ENCODE peak calls at places on chromosomes 2 and 18, in eight cellular contexts. One of them, this sample, is unnamed.

GRCh38 chr2:152506843-152507242 is 171.9 kb downstream of the FMNL2 start:
- DNase-seq in 8988T: no peak
- DNase-seq in AML-193: no peak
- DNase-seq in left cardiac atrium: no peak
- DNase-seq in HTR-8/SVneo: no peak
- DNase-seq in K562: no peak
- DNase-seq in pons: peak
- DNase-seq in lung microvascular endothelial cell: no peak
- DNase-seq in this sample: peak

GRCh38 chr2:190913725-190914124 is 33.1 kb downstream of the GLS start:
- DNase-seq in 8988T: no peak
- DNase-seq in AML-193: no peak
- DNase-seq in left cardiac atrium: no peak
- DNase-seq in HTR-8/SVneo: no peak
- DNase-seq in K562: no peak
- DNase-seq in pons: no peak
- DNase-seq in lung microvascular endothelial cell: no peak
- DNase-seq in this sample: no peak

GRCh38 chr18:28684746-28685145 is 507.8 kb upstream of the CDH2 start:
- DNase-seq in 8988T: no peak
- DNase-seq in AML-193: no peak
- DNase-seq in left cardiac atrium: no peak
- DNase-seq in HTR-8/SVneo: no peak
- DNase-seq in K562: no peak
- DNase-seq in pons: no peak
- DNase-seq in lung microvascular endothelial cell: no peak
- DNase-seq in this sample: no peak

GRCh38 chr2:5164806-5165525 is 527.2 kb upstream of the SOX11 start:
- DNase-seq in 8988T: no peak
- DNase-seq in AML-193: no peak
- DNase-seq in left cardiac atrium: no peak
- DNase-seq in HTR-8/SVneo: no peak
- DNase-seq in K562: no peak
- DNase-seq in pons: no peak
- DNase-seq in lung microvascular endothelial cell: no peak
- DNase-seq in this sample: peak

GRCh38 chr2:64745562-64745961 is 91.8 kb upstream of the SERTAD2 start:
- DNase-seq in 8988T: no peak
- DNase-seq in AML-193: no peak
- DNase-seq in left cardiac atrium: no peak
- DNase-seq in HTR-8/SVneo: no peak
- DNase-seq in K562: no peak
- DNase-seq in pons: no peak
- DNase-seq in lung microvascular endothelial cell: no peak
- DNase-seq in this sample: no peak

GRCh38 chr2:70888925-70889715 is 46.6 kb upstream of the ATP6V1B1 start:
- DNase-seq in 8988T: no peak
- DNase-seq in AML-193: no peak
- DNase-seq in left cardiac atrium: no peak
- DNase-seq in HTR-8/SVneo: no peak
- DNase-seq in K562: no peak
- DNase-seq in pons: no peak
- DNase-seq in lung microvascular endothelial cell: peak
- DNase-seq in this sample: no peak

GRCh38 chr2:109260886-109261700 is 132.1 kb downstream of the SH3RF3 start:
- DNase-seq in 8988T: no peak
- DNase-seq in AML-193: peak
- DNase-seq in left cardiac atrium: peak
- DNase-seq in HTR-8/SVneo: no peak
- DNase-seq in K562: peak
- DNase-seq in pons: no peak
- DNase-seq in lung microvascular endothelial cell: no peak
- DNase-seq in this sample: no peak

GRCh38 chr2:102001767-102002142 is 10.0 kb downstream of the IL1R2 start:
- DNase-seq in 8988T: no peak
- DNase-seq in AML-193: no peak
- DNase-seq in left cardiac atrium: no peak
- DNase-seq in HTR-8/SVneo: no peak
- DNase-seq in K562: no peak
- DNase-seq in pons: no peak
- DNase-seq in lung microvascular endothelial cell: no peak
- DNase-seq in this sample: no peak

GRCh38 chr2:240436626-240437180 is 1.2 kb downstream of the GPC1 start:
- DNase-seq in 8988T: no peak
- DNase-seq in AML-193: no peak
- DNase-seq in left cardiac atrium: peak
- DNase-seq in HTR-8/SVneo: no peak
- DNase-seq in K562: no peak
- DNase-seq in pons: no peak
- DNase-seq in lung microvascular endothelial cell: peak
- DNase-seq in this sample: no peak